ENCODE peak calls at places on chromosomes 12 and 14, in seven cellular contexts. One of them, this sample, is unnamed.

GRCh38 chr12:55745361-55746146 is 2.6 kb downstream of the GDF11 start:
- DNase-seq in suprapubic skin: no peak
- DNase-seq in CD4-positive, alpha-beta T cell: no peak
- DNase-seq in transverse colon: no peak
- DNase-seq in uterus: peak; percentile 57
- DNase-seq in Calu3: no peak
- DNase-seq in astrocyte: no peak
- DNase-seq in this sample: no peak

GRCh38 chr12:108840605-108841328 is 16.6 kb downstream of the SSH1 start:
- DNase-seq in CD4-positive, alpha-beta T cell: no peak
- DNase-seq in suprapubic skin: no peak
- DNase-seq in transverse colon: no peak
- DNase-seq in astrocyte: peak; percentile 71
- DNase-seq in Calu3: no peak
- DNase-seq in uterus: no peak
- DNase-seq in this sample: no peak

GRCh38 chr14:24910408-24910986 is 139.4 kb downstream of the STXBP6 start:
- DNase-seq in CD4-positive, alpha-beta T cell: no peak
- DNase-seq in astrocyte: no peak
- DNase-seq in uterus: no peak
- DNase-seq in suprapubic skin: no peak
- DNase-seq in Calu3: no peak
- DNase-seq in transverse colon: no peak
- DNase-seq in this sample: no peak

GRCh38 chr14:32381869-32382268 is 52.8 kb downstream of the AKAP6 start:
- DNase-seq in uterus: no peak
- DNase-seq in transverse colon: no peak
- DNase-seq in astrocyte: no peak
- DNase-seq in Calu3: no peak
- DNase-seq in suprapubic skin: no peak
- DNase-seq in CD4-positive, alpha-beta T cell: no peak
- DNase-seq in this sample: no peak

GRCh38 chr12:105067511-105068031 is 16.7 kb downstream of the ALDH1L2 start:
- DNase-seq in CD4-positive, alpha-beta T cell: no peak
- DNase-seq in Calu3: no peak
- DNase-seq in suprapubic skin: no peak
- DNase-seq in astrocyte: peak; percentile 71
- DNase-seq in transverse colon: no peak
- DNase-seq in uterus: no peak
- DNase-seq in this sample: no peak

GRCh38 chr14:96095581-96096476 is 56.7 kb downstream of the C14orf132 start:
- DNase-seq in Calu3: peak; percentile 26
- DNase-seq in astrocyte: peak; percentile 64
- DNase-seq in CD4-positive, alpha-beta T cell: no peak
- DNase-seq in uterus: peak; percentile 22
- DNase-seq in suprapubic skin: peak; percentile 83
- DNase-seq in transverse colon: no peak
- DNase-seq in this sample: no peak

GRCh38 chr12:31962076-31962475 is 2.9 kb downstream of the RESF1 start:
- DNase-seq in suprapubic skin: no peak
- DNase-seq in astrocyte: no peak
- DNase-seq in transverse colon: no peak
- DNase-seq in uterus: no peak
- DNase-seq in CD4-positive, alpha-beta T cell: no peak
- DNase-seq in Calu3: no peak
- DNase-seq in this sample: no peak

GRCh38 chr14:91237219-91237618 is 7.3 kb downstream of the GPR68 start:
- DNase-seq in uterus: no peak
- DNase-seq in Calu3: no peak
- DNase-seq in CD4-positive, alpha-beta T cell: no peak
- DNase-seq in transverse colon: no peak
- DNase-seq in suprapubic skin: no peak
- DNase-seq in astrocyte: peak; percentile 94
- DNase-seq in this sample: no peak

GRCh38 chr14:74988131-74988530 is 14.6 kb upstream of the EIF2B2 start:
- DNase-seq in Calu3: peak; percentile 52
- DNase-seq in suprapubic skin: no peak
- DNase-seq in transverse colon: no peak
- DNase-seq in CD4-positive, alpha-beta T cell: no peak
- DNase-seq in astrocyte: peak; percentile 44
- DNase-seq in uterus: no peak
- DNase-seq in this sample: no peak

GRCh38 chr12:31363416-31363809 is 37.5 kb upstream of the SINHCAF start:
- DNase-seq in transverse colon: no peak
- DNase-seq in suprapubic skin: no peak
- DNase-seq in astrocyte: no peak
- DNase-seq in CD4-positive, alpha-beta T cell: no peak
- DNase-seq in Calu3: no peak
- DNase-seq in uterus: no peak
- DNase-seq in this sample: no peak

GRCh38 chr14:72730468-72730867 is 163.4 kb downstream of the DPF3 start:
- DNase-seq in astrocyte: no peak
- DNase-seq in Calu3: no peak
- DNase-seq in transverse colon: no peak
- DNase-seq in suprapubic skin: no peak
- DNase-seq in CD4-positive, alpha-beta T cell: no peak
- DNase-seq in uterus: no peak
- DNase-seq in this sample: no peak

GRCh38 chr12:112111931-112112330 is 3.3 kb upstream of the NAA25 start:
- DNase-seq in CD4-positive, alpha-beta T cell: no peak
- DNase-seq in uterus: no peak
- DNase-seq in Calu3: peak; percentile 19
- DNase-seq in transverse colon: no peak
- DNase-seq in suprapubic skin: no peak
- DNase-seq in astrocyte: no peak
- DNase-seq in this sample: no peak

GRCh38 chr12:47835831-47836155 is 16.1 kb upstream of the HDAC7 start:
- DNase-seq in CD4-positive, alpha-beta T cell: no peak
- DNase-seq in suprapubic skin: no peak
- DNase-seq in Calu3: peak; percentile 24
- DNase-seq in uterus: no peak
- DNase-seq in transverse colon: no peak
- DNase-seq in astrocyte: no peak
- DNase-seq in this sample: no peak

GRCh38 chr14:61257469-61258057 is 23.6 kb downstream of the TMEM30B start:
- DNase-seq in uterus: no peak
- DNase-seq in transverse colon: no peak
- DNase-seq in CD4-positive, alpha-beta T cell: no peak
- DNase-seq in astrocyte: no peak
- DNase-seq in suprapubic skin: no peak
- DNase-seq in Calu3: no peak
- DNase-seq in this sample: no peak

GRCh38 chr14:101732128-101732527 is 29.4 kb upstream of the PPP2R5C start:
- DNase-seq in CD4-positive, alpha-beta T cell: no peak
- DNase-seq in astrocyte: no peak
- DNase-seq in suprapubic skin: peak; percentile 37
- DNase-seq in Calu3: peak; percentile 47
- DNase-seq in uterus: no peak
- DNase-seq in transverse colon: no peak
- DNase-seq in this sample: no peak

GRCh38 chr14:50260511-50260910 is 29.1 kb upstream of the SOS2 start:
- DNase-seq in CD4-positive, alpha-beta T cell: no peak
- DNase-seq in uterus: no peak
- DNase-seq in Calu3: peak; percentile 12
- DNase-seq in astrocyte: peak; percentile 15
- DNase-seq in suprapubic skin: no peak
- DNase-seq in transverse colon: no peak
- DNase-seq in this sample: no peak

GRCh38 chr12:27960822-27961221 is 11.7 kb downstream of the PTHLH start:
- DNase-seq in astrocyte: no peak
- DNase-seq in transverse colon: no peak
- DNase-seq in CD4-positive, alpha-beta T cell: no peak
- DNase-seq in Calu3: no peak
- DNase-seq in uterus: no peak
- DNase-seq in suprapubic skin: no peak
- DNase-seq in this sample: no peak

GRCh38 chr14:39034481-39035296 is 68.3 kb downstream of the SEC23A start:
- DNase-seq in transverse colon: no peak
- DNase-seq in uterus: no peak
- DNase-seq in suprapubic skin: no peak
- DNase-seq in astrocyte: no peak
- DNase-seq in CD4-positive, alpha-beta T cell: no peak
- DNase-seq in Calu3: no peak
- DNase-seq in this sample: no peak

GRCh38 chr12:121925361-121925725 is 7.0 kb downstream of the CFAP251 start:
- DNase-seq in suprapubic skin: no peak
- DNase-seq in Calu3: no peak
- DNase-seq in transverse colon: no peak
- DNase-seq in astrocyte: peak; percentile 86
- DNase-seq in uterus: no peak
- DNase-seq in CD4-positive, alpha-beta T cell: no peak
- DNase-seq in this sample: no peak

GRCh38 chr14:53109028-53109687 is 44.0 kb downstream of the DDHD1 start:
- DNase-seq in uterus: no peak
- DNase-seq in suprapubic skin: no peak
- DNase-seq in Calu3: no peak
- DNase-seq in astrocyte: no peak
- DNase-seq in CD4-positive, alpha-beta T cell: peak; percentile 34
- DNase-seq in transverse colon: peak; percentile 35
- DNase-seq in this sample: no peak

GRCh38 chr12:31965090-31965489 is 5.9 kb downstream of the RESF1 start:
- DNase-seq in transverse colon: no peak
- DNase-seq in uterus: no peak
- DNase-seq in astrocyte: no peak
- DNase-seq in CD4-positive, alpha-beta T cell: no peak
- DNase-seq in suprapubic skin: no peak
- DNase-seq in Calu3: no peak
- DNase-seq in this sample: no peak

GRCh38 chr12:14322403-14322802 is 43.1 kb upstream of the ATF7IP start:
- DNase-seq in Calu3: no peak
- DNase-seq in astrocyte: peak; percentile 10
- DNase-seq in CD4-positive, alpha-beta T cell: no peak
- DNase-seq in uterus: no peak
- DNase-seq in suprapubic skin: no peak
- DNase-seq in transverse colon: no peak
- DNase-seq in this sample: no peak

GRCh38 chr12:72282721-72283120 is 10.6 kb downstream of the TRHDE start:
- DNase-seq in suprapubic skin: no peak
- DNase-seq in uterus: no peak
- DNase-seq in transverse colon: no peak
- DNase-seq in astrocyte: no peak
- DNase-seq in CD4-positive, alpha-beta T cell: no peak
- DNase-seq in Calu3: no peak
- DNase-seq in this sample: no peak

GRCh38 chr14:90699016-90699415 is 117.2 kb downstream of the TTC7B start:
- DNase-seq in Calu3: no peak
- DNase-seq in transverse colon: no peak
- DNase-seq in CD4-positive, alpha-beta T cell: no peak
- DNase-seq in suprapubic skin: no peak
- DNase-seq in uterus: no peak
- DNase-seq in astrocyte: no peak
- DNase-seq in this sample: no peak

DNA sequence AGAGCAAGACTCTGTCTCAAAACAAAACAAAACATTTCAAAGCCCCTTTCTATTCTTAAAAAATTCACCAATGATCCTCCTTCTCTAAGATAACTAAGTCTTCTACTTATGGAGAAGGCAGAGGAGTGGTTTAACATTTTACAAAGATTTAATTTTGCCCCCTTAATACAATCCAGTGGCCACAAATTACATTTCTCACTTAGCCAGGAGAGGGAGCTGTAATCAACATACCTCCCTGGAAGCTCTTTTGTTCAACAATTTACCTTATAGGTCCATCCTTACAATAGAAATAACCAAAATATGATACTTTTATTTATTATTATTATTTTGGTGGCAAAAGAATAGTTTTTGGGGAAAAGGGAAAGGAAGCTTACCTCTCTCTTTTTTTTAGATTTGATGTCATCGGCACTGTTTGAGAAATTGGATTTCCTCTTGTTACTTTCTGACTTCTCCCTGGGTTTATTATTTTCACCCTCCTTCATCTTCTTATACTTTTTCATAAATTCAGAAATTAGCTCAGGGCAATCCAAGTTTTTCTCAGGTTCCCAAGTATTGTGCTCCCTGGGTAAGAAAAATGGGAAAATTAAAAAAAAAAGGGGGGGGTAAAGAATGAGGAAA is 28.1 kb downstream of the CBX5 start:
- DNase-seq in Calu3: peak; percentile 41
- DNase-seq in uterus: no peak
- DNase-seq in suprapubic skin: no peak
- DNase-seq in CD4-positive, alpha-beta T cell: no peak
- DNase-seq in astrocyte: peak; percentile 22
- DNase-seq in transverse colon: no peak
- DNase-seq in this sample: no peak
- TF ChIP-seq CTCF in Calu3: peak; percentile 42
- TF ChIP-seq CTCF in uterus: peak; percentile 56
- TF ChIP-seq CTCF in suprapubic skin: peak; percentile 53
- TF ChIP-seq CTCF in CD4-positive, alpha-beta T cell: peak; percentile 74
- TF ChIP-seq CTCF in astrocyte: peak; percentile 82
- TF ChIP-seq CTCF in transverse colon: peak; percentile 58
- TF ChIP-seq CTCF in this sample: no peak

GRCh38 chr12:5439333-5439732 is 7.4 kb downstream of the NTF3 start:
- DNase-seq in suprapubic skin: no peak
- DNase-seq in transverse colon: no peak
- DNase-seq in Calu3: no peak
- DNase-seq in uterus: no peak
- DNase-seq in astrocyte: no peak
- DNase-seq in CD4-positive, alpha-beta T cell: no peak
- DNase-seq in this sample: no peak
- TF ChIP-seq CTCF in suprapubic skin: no peak
- TF ChIP-seq CTCF in transverse colon: no peak
- TF ChIP-seq CTCF in Calu3: no peak
- TF ChIP-seq CTCF in uterus: no peak
- TF ChIP-seq CTCF in astrocyte: peak; percentile 12
- TF ChIP-seq CTCF in CD4-positive, alpha-beta T cell: no peak
- TF ChIP-seq CTCF in this sample: no peak

GRCh38 chr14:63833728-63834127 is 19.1 kb upstream of the SYNE2 start:
- DNase-seq in transverse colon: no peak
- DNase-seq in Calu3: no peak
- DNase-seq in CD4-positive, alpha-beta T cell: no peak
- DNase-seq in astrocyte: no peak
- DNase-seq in suprapubic skin: no peak
- DNase-seq in uterus: no peak
- DNase-seq in this sample: no peak
- TF ChIP-seq CTCF in transverse colon: no peak
- TF ChIP-seq CTCF in Calu3: no peak
- TF ChIP-seq CTCF in CD4-positive, alpha-beta T cell: no peak
- TF ChIP-seq CTCF in astrocyte: no peak
- TF ChIP-seq CTCF in suprapubic skin: no peak
- TF ChIP-seq CTCF in uterus: no peak
- TF ChIP-seq CTCF in this sample: no peak

GRCh38 chr12:8549381-8549780 is 8.7 kb upstream of the CLEC4E start:
- DNase-seq in astrocyte: peak; percentile 74
- DNase-seq in uterus: no peak
- DNase-seq in transverse colon: no peak
- DNase-seq in Calu3: no peak
- DNase-seq in suprapubic skin: no peak
- DNase-seq in CD4-positive, alpha-beta T cell: no peak
- DNase-seq in this sample: no peak

GRCh38 chr12:8548192-8548591 is 7.5 kb upstream of the CLEC4E start:
- DNase-seq in transverse colon: no peak
- DNase-seq in Calu3: no peak
- DNase-seq in uterus: no peak
- DNase-seq in CD4-positive, alpha-beta T cell: no peak
- DNase-seq in suprapubic skin: no peak
- DNase-seq in astrocyte: no peak
- DNase-seq in this sample: no peak

GRCh38 chr12:8541591-8541990 is 886 bp upstream of the CLEC4E start:
- DNase-seq in uterus: no peak
- DNase-seq in Calu3: no peak
- DNase-seq in suprapubic skin: no peak
- DNase-seq in transverse colon: no peak
- DNase-seq in CD4-positive, alpha-beta T cell: no peak
- DNase-seq in astrocyte: no peak
- DNase-seq in this sample: no peak

GRCh38 chr12:8544295-8544694 is 3.6 kb upstream of the CLEC4E start:
- DNase-seq in Calu3: peak; percentile 76
- DNase-seq in suprapubic skin: no peak
- DNase-seq in transverse colon: peak; percentile 52
- DNase-seq in uterus: peak; percentile 53
- DNase-seq in CD4-positive, alpha-beta T cell: peak; percentile 63
- DNase-seq in astrocyte: peak; percentile 14
- DNase-seq in this sample: peak; percentile 44
- TF ChIP-seq CTCF in Calu3: peak; percentile 83
- TF ChIP-seq CTCF in suprapubic skin: peak; percentile 82
- TF ChIP-seq CTCF in transverse colon: peak; percentile 88
- TF ChIP-seq CTCF in uterus: peak; percentile 80
- TF ChIP-seq CTCF in CD4-positive, alpha-beta T cell: peak; percentile 98
- TF ChIP-seq CTCF in astrocyte: peak; percentile 95
- TF ChIP-seq CTCF in this sample: no peak